ENCODE peak calls at places on chromosomes 7 and 10, in four cellular contexts. L is cardiac muscle cell, S is breast epithelium, U is SJSA1. N is an unnamed sample.

GRCh38 chr7:158098125-158099030 is 489.2 kb downstream of the PTPRN2 start:
- DNase-seq in L (no peak), U (peak), S (no peak), N (peak)

GRCh38 chr7:88095-88926 is 104.1 kb upstream of the FAM20C start:
- DNase-seq in U (no peak), S (no peak), L (no peak), N (no peak)

GRCh38 chr10:111338035-111338434 is 261.2 kb downstream of the ADRA2A start:
- DNase-seq in S (no peak), L (no peak), U (no peak), N (no peak)

GRCh38 chr7:108030536-108030935 is 27.6 kb upstream of the LAMB1 start:
- DNase-seq in S (no peak), L (no peak), U (no peak), N (no peak)

GRCh38 chr10:89773081-89773480 is 71.7 kb downstream of the KIF20B start:
- DNase-seq in U (no peak), L (no peak), S (no peak), N (no peak)

GRCh38 chr7:90551036-90551435 is 45.1 kb upstream of the CDK14 start:
- DNase-seq in U (no peak), S (no peak), L (no peak), N (no peak)

GRCh38 chr10:77461636-77462296 is 175.8 kb downstream of the KCNMA1 start:
- DNase-seq in L (no peak), S (no peak), U (no peak), N (no peak)

GRCh38 chr10:48523212-48523819 is 81.6 kb downstream of the ARHGAP22 start:
- DNase-seq in U (peak), S (no peak), L (peak), N (peak)

GRCh38 chr7:150849204-150849775 is 3.0 kb upstream of the AOC1 start:
- DNase-seq in L (no peak), S (no peak), U (peak), N (peak)

GRCh38 chr10:46282460-46283216 is 4.2 kb upstream of the ANTXRL start:
- DNase-seq in L (peak), S (peak), U (peak), N (peak)

GRCh38 chr10:103653581-103654020 is 160.1 kb downstream of the NEURL1 start:
- DNase-seq in U (no peak), S (no peak), L (no peak), N (no peak)

GRCh38 chr7:101258243-101258731 is 13.4 kb upstream of the FIS1 start:
- DNase-seq in U (no peak), L (no peak), S (no peak), N (no peak)
- H3K27ac ChIP-seq in U (no peak), L (no peak), S (no peak), N (no peak)

GRCh38 chr7:120988591-120989299 is at the start of gene CPED1:
- DNase-seq in S (peak), L (peak), U (peak), N (peak)

GRCh38 chr7:120991133-120991532 is 2.6 kb downstream of the CPED1 start:
- DNase-seq in S (no peak), U (no peak), L (no peak), N (no peak)

GRCh38 chr7:120991570-120991969 is 3.1 kb downstream of the CPED1 start:
- DNase-seq in S (no peak), L (peak), U (no peak), N (no peak)

GRCh38 chr7:120989571-120990220 is 1.2 kb downstream of the CPED1 start:
- DNase-seq in S (no peak), L (no peak), U (no peak), N (peak)

DNA sequence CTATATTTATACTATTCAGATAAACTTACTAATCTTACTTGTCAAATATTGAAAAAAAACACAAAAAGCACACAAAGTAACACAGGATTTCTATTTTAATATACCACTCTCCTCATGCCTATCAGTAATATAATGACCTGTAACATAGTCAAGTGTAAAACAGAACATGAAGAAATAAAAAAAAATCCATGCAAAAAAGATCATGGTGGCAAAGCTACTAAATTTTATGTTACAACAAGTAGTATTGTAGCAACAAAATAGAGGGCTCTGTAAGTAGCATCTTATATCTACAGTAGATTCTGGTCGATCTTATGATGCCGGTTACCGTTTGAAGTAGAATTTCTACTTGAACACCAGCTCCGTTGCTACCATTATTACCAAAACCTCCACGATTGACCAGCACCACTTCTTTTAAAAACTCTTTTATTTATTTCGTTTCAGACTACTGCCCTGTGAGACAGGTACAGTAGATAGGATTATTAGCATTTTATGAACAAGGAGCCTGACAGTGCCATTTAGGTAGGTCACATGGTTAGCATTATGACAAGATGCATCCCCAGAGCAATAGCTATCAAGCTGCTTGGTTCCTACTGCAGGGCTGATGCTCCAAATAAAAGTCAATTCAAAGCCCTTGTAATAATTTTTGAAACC is 2.1 kb downstream of the CPED1 start:
- DNase-seq in U (no peak), L (no peak), S (no peak), N (no peak)
- H3K4me3 ChIP-seq in U (peak), L (no peak), S (peak), N (peak)

DNA sequence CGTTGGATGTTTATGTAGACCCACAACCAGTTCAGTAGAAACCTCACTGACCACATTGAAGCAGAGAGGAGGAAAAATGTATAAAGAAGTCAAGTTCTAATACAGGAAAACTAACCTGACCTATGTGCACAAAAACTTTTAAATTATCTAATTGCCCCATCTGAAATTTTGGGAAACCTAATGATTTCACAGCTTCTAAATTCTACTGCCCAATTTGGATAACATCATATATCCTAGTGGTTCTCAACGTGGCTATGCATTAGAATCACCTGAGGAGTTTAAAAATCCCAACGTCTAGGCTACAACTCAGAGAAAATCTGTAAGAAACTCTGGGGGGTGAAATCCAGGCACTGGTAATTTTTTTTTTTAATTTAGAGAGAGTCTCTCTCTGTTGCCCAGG is 7.3 kb downstream of the AKR1B10 start:
- DNase-seq in U (no peak), L (no peak), S (no peak), N (no peak)
- H3K27ac ChIP-seq in U (no peak), L (no peak), S (no peak), N (no peak)

DNA sequence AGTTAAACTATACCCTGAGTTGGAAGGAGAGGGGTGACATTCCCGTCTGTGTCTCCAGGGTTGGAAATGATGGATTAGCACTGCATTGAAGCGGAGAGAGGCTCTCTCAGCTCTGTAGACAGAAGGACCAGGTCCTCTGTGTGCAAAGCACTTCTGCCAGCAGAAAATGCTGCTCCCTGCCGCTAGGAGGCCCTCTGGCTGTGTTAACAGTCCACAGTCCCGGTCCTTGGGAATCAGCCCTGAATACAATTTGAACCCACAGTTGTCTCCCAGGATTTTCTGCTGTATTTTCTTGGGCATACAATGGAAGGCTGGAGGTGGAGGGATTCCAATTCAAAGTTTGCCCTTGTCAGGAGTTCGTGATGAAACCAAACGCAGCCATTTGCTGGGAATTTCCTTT is 205.1 kb downstream of the GLRX3 start:
- DNase-seq in S (no peak), U (no peak), L (no peak), N (no peak)
- H3K4me3 ChIP-seq in S (no peak), U (no peak), L (no peak), N (no peak)

GRCh38 chr10:24914148-24914547 is 38.3 kb downstream of the PRTFDC1 start:
- DNase-seq in U (no peak), L (no peak), S (no peak), N (no peak)
- H3K27ac ChIP-seq in U (no peak), L (no peak), S (no peak), N (no peak)

GRCh38 chr7:24422611-24423010 is 138.6 kb downstream of the NPY start:
- DNase-seq in S (no peak), L (no peak), U (no peak), N (no peak)

GRCh38 chr7:24419070-24419469 is 135.1 kb downstream of the NPY start:
- DNase-seq in L (peak), U (no peak), S (no peak), N (no peak)

GRCh38 chr7:24419527-24419926 is 135.5 kb downstream of the NPY start:
- DNase-seq in U (no peak), S (no peak), L (no peak), N (no peak)

GRCh38 chr7:24417526-24418120 is 133.6 kb downstream of the NPY start:
- DNase-seq in S (no peak), L (no peak), U (no peak), N (no peak)
- H3K4me3 ChIP-seq in S (no peak), L (no peak), U (no peak), N (no peak)

DNA sequence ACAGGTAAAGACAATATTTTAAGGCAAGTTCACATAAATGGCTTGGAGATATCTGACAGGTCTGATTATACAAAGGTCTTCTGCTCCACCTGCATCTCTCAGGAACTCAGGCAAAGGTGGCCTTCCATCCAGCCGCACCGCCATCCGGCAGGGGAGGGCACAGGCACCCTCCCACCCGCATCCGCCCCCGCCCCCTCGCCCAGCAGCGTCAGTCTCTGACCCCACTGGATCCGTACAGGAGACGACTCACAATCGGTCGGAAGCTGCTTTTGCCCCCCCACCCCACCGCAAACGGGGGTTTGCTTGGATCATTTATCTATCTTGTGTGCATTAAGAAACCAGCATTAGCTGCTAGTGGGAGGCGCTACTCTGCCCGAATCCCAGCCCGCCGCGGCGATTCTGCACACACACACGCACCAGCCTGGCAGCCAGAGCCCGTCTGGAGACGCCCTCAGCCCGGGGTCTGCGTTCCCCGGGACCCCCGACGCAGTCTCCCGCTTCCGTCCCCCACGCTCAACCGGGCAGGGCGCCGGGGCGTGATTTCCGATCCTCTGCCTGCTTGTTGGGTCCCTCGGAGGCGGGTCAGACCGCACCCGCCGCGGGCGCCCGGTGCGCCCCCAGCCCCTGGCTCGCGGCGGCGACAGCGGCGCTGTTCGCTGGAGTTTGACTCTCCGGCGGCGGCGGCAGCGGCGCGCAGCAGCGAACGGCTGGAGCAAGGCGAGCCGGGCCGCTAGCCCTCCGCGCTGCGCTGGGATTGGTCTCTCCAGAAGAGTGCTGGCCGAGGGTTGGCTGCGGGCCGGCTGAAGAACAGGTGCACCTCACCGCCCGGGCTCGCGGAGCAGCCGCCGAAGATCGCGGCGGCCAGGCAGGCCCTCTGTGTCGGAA is 820 bp upstream of the NRG3 start:
- DNase-seq in U (no peak), S (peak), L (peak), N (peak)
- H3K27ac ChIP-seq in U (no peak), S (no peak), L (no peak), N (no peak)

GRCh38 chr10:73743327-73743904 is 756 bp upstream of the SEC24C start:
- DNase-seq in S (no peak), L (no peak), U (no peak), N (no peak)

GRCh38 chr10:73742454-73742734 is 1.8 kb upstream of the SEC24C start:
- DNase-seq in U (no peak), S (no peak), L (no peak), N (no peak)

GRCh38 chr10:73743905-73744689 is at the start of gene SEC24C:
- DNase-seq in S (peak), L (peak), U (peak), N (peak)

GRCh38 chr10:73746721-73747120 is 2.5 kb downstream of the SEC24C start:
- DNase-seq in S (no peak), U (no peak), L (no peak), N (no peak)

GRCh38 chr10:73744690-73744994 is 470 bp downstream of the SEC24C start:
- DNase-seq in U (peak), L (peak), S (no peak), N (peak)
- H3K4me3 ChIP-seq in U (peak), L (peak), S (peak), N (peak)

GRCh38 chr10:10792681-10793080 is 225.0 kb upstream of the CELF2 start:
- DNase-seq in L (peak), U (peak), S (no peak), N (no peak)
- H3K27ac ChIP-seq in L (peak), U (peak), S (no peak), N (no peak)

GRCh38 chr7:100048680-100049079 is 894 bp upstream of the ZSCAN21 start:
- DNase-seq in S (no peak), L (no peak), U (no peak), N (no peak)
- H3K4me3 ChIP-seq in S (no peak), L (peak), U (no peak), N (no peak)